ENCODE peak calls at places on chromosomes 3 and 15, in eight cellular contexts. F is pons; D is RPMI8226; S is astrocyte of the cerebellum; B is left cardiac atrium; N is iris pigment epithelial cell; A is ovary; L is stimulated activated CD8-positive, alpha-beta memory T cell treated with anti-CD3 and anti-CD28 coated beads, Interleukin-12 subunit alpha, Interleukin-12 subunit beta, amount 100 ng/mL, for 4 hours. U is an unnamed sample.

GRCh38 chr3:81744366-81744765 is 17.1 kb downstream of the GBE1 start:
- DNase-seq in F (no peak), D (no peak), S (peak), B (no peak), N (peak), A (peak), L (no peak), U (peak)

GRCh38 chr3:45760878-45761711 is 35.2 kb downstream of the SLC6A20 start:
- DNase-seq in F (peak), D (peak), S (peak), B (no peak), N (peak), A (no peak), L (no peak), U (peak)

GRCh38 chr15:68218331-68218730 is 11.2 kb downstream of the CLN6 start:
- DNase-seq in F (no peak), D (no peak), S (no peak), B (no peak), N (no peak), A (peak), L (no peak), U (no peak)

GRCh38 chr15:35667908-35668307 is 121.9 kb upstream of the DPH6 start:
- DNase-seq in F (no peak), D (no peak), S (no peak), B (no peak), N (no peak), A (no peak), L (no peak), U (no peak)

GRCh38 chr3:141454906-141455602 is 31.8 kb upstream of the RASA2 start:
- DNase-seq in F (peak), D (peak), S (peak), B (no peak), N (peak), A (no peak), L (no peak), U (peak)

GRCh38 chr3:195895900-195896360 is 12.4 kb downstream of the TNK2 start:
- DNase-seq in F (peak), D (peak), S (no peak), B (peak), N (no peak), A (peak), L (peak), U (peak)

GRCh38 chr3:178097576-178097975 is 438.7 kb upstream of the KCNMB2 start:
- DNase-seq in F (no peak), D (no peak), S (peak), B (peak), N (peak), A (peak), L (no peak), U (peak)

GRCh38 chr15:39499701-39500100 is 81.2 kb upstream of the THBS1 start:
- DNase-seq in F (no peak), D (no peak), S (no peak), B (no peak), N (peak), A (no peak), L (no peak), U (no peak)

GRCh38 chr3:177676947-177677587 is 479.8 kb upstream of the TBL1XR1 start:
- DNase-seq in F (no peak), D (no peak), S (no peak), B (no peak), N (no peak), A (no peak), L (no peak), U (no peak)